ENCODE peak calls at places on chromosome 18, in four cellular contexts. V is right cardiac atrium, N is stomach, O is left ventricle myocardium inferior. E is an unnamed sample. For H3K27me3, the result is how much of the 10 kb centered on the place peaks cover.

GRCh38 chr18:48078448-48078847 is 148.0 kb upstream of the SMAD2 start:
- DNase-seq in V (no peak), N (no peak), O (no peak), E (no peak)

GRCh38 chr18:25457636-25458035 is 105.7 kb upstream of the ZNF521 start:
- DNase-seq in V (no peak), N (no peak), O (no peak), E (no peak)

GRCh38 chr18:65750421-65751144 is at the start of gene CDH7:
- DNase-seq in V (peak), N (no peak), O (no peak), E (no peak)

GRCh38 chr18:31512203-31512764 is 14.3 kb downstream of the DSG2 start:
- DNase-seq in V (no peak), N (peak), O (no peak), E (no peak)

GRCh38 chr18:63199743-63200241 is 119.8 kb downstream of the BCL2 start:
- DNase-seq in V (no peak), N (no peak), O (no peak), E (no peak)

GRCh38 chr18:1732143-1732542 is 827.5 kb downstream of the ADCYAP1 start:
- DNase-seq in V (no peak), N (no peak), O (no peak), E (no peak)

GRCh38 chr18:61833387-61833786 is 59.4 kb downstream of the RNF152 start:
- DNase-seq in V (no peak), N (no peak), O (no peak), E (no peak)

GRCh38 chr18:48460929-48461583 is 51.9 kb upstream of the ZBTB7C start:
- DNase-seq in V (no peak), N (no peak), O (no peak), E (no peak)

GRCh38 chr18:13430663-13431062 is 212.1 kb downstream of the LDLRAD4 start:
- DNase-seq in V (no peak), N (no peak), O (no peak), E (no peak)

GRCh38 chr18:7593194-7593819 is 26.2 kb downstream of the PTPRM start:
- DNase-seq in V (no peak), N (no peak), O (no peak), E (no peak)

GRCh38 chr18:62420513-62421209 is 95.6 kb downstream of the TNFRSF11A start:
- DNase-seq in V (no peak), N (peak), O (no peak), E (no peak)

GRCh38 chr18:46939337-46939963 is 22.0 kb downstream of the KATNAL2 start:
- DNase-seq in V (no peak), N (no peak), O (no peak), E (no peak)

GRCh38 chr18:46412831-46413371 is 244.1 kb downstream of the LOXHD1 start:
- DNase-seq in V (peak), N (no peak), O (no peak), E (peak)

GRCh38 chr18:23141022-23141999 is 6.0 kb downstream of the CABLES1 start:
- DNase-seq in V (peak), N (peak), O (peak), E (no peak)

GRCh38 chr18:67310826-67311225 is 205.7 kb downstream of the DSEL start:
- DNase-seq in V (no peak), N (no peak), O (no peak), E (no peak)

GRCh38 chr18:58847383-58848071 is 17.1 kb upstream of the ZNF532 start:
- DNase-seq in V (peak), N (no peak), O (peak), E (peak)

GRCh38 chr18:22999212-22999611 is 66.1 kb downstream of the RBBP8 start:
- DNase-seq in V (no peak), N (no peak), O (no peak), E (no peak)

GRCh38 chr18:29063346-29063745 is 886.4 kb upstream of the CDH2 start:
- DNase-seq in V (no peak), N (no peak), O (no peak), E (no peak)

GRCh38 chr18:49345931-49346696 is 114.3 kb downstream of the DYM start:
- DNase-seq in V (no peak), N (no peak), O (no peak), E (no peak)

GRCh38 chr18:62672600-62672999 is 42.7 kb upstream of the PHLPP1 start:
- DNase-seq in V (no peak), N (no peak), O (no peak), E (no peak)

GRCh38 chr18:63970803-63971191 is 916 bp downstream of the SERPINB8 start:
- DNase-seq in V (peak), N (no peak), O (peak), E (peak)

GRCh38 chr18:35407871-35408481 is 30.8 kb upstream of the ZNF396 start:
- DNase-seq in V (no peak), N (peak), O (no peak), E (no peak)

GRCh38 chr18:76494181-76494540 is 881 bp downstream of the ZNF516 start:
- DNase-seq in V (peak), N (no peak), O (no peak), E (no peak)

GRCh38 chr18:58776084-58776483 is 88.6 kb upstream of the ZNF532 start:
- DNase-seq in V (no peak), N (no peak), O (no peak), E (no peak)

GRCh38 chr18:31101148-31102019 is 837 bp downstream of the DSC2 start:
- DNase-seq in V (peak), N (peak), O (peak), E (peak)

GRCh38 chr18:44824884-44825283 is 144.2 kb downstream of the SETBP1 start:
- DNase-seq in V (no peak), N (no peak), O (no peak), E (no peak)
- H3K27me3 ChIP-seq in V (under half), N (under half), O (under half), E (under half)

DNA sequence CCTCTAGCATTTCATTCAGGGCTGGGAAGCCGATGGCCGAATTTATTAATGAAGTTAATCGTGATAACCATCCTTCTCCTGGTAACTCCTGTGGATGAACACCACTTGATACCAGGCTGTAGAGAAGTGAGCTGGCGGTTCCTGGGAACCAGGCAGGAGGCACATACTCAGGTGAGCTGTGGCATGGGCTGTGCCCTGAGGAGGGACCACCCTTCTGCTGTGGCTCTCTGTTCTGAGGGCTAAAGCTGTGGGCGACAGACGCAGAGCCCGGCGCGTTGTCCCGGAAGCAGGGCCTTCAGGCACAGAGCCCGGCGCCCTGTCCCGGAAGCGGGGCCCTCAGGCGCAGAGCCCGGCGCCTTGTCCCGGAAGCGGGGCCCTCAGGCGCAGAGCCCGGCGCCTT is 462.3 kb upstream of the SALL3 start:
- DNase-seq in V (no peak), N (peak), O (no peak), E (no peak)
- H3K4me3 ChIP-seq in V (no peak), N (no peak), O (no peak), E (no peak)

DNA sequence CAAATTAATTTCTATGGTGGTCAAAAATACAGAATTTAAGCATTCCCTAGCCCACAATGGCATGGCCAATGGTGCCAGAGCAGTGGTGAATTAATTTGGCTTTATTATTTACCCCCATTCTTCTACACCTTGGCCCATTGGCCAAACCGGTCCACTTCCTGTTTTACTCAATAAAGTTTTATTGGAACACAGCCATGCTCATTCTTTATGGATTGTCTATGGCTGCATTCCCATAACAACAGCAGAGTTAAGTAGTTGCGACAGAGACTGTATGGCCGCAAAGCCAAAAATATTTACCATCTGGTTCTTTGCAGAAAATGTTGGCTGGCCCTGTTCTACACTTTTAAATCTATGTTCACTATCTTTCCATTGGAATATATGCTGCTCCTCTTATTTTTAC is 130.3 kb upstream of the CCDC68 start:
- DNase-seq in V (no peak), N (no peak), O (no peak), E (no peak)
- H3K27me3 ChIP-seq in V (under half), N (under half), O (under half), E (under half)

GRCh38 chr18:70086085-70086484 is 119.4 kb downstream of the RTTN start:
- DNase-seq in V (no peak), N (no peak), O (no peak), E (no peak)

GRCh38 chr18:70082430-70082829 is 123.1 kb downstream of the RTTN start:
- DNase-seq in V (no peak), N (no peak), O (no peak), E (no peak)

DNA sequence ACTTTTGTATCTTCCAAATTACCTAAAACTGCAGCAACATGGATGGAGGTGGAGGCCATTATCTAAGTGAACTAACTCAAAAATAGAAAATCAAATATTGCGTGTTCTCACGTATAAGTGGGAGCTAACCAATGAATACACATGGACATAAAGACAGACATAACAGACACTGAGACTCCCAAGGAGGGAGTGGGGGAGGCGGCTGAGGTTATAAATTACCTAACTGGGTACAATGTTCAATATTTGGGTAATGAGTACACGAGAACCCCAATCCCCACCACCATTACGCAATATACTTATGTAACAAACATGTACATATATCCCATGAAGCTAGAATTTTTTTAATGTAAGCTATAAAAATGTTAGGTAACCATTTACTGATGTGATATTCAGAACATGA is 119.8 kb downstream of the RTTN start:
- DNase-seq in V (no peak), N (no peak), O (no peak), E (no peak)
- H3K4me3 ChIP-seq in V (no peak), N (no peak), O (no peak), E (no peak)

GRCh38 chr18:21243041-21243431 is 1.0 kb downstream of the GREB1L start:
- DNase-seq in V (peak), N (no peak), O (no peak), E (peak)

GRCh38 chr18:21242141-21243040 is at the start of gene GREB1L:
- DNase-seq in V (peak), N (peak), O (peak), E (peak)

GRCh38 chr18:21241224-21242131 is 554 bp upstream of the GREB1L start:
- DNase-seq in V (peak), N (no peak), O (no peak), E (peak)
- H3K27me3 ChIP-seq in V (under half), N (under half), O (under half), E (under half)